ENCODE peak calls at places on chromosomes 6 and 20, in eight cellular contexts. R is RWPE1, H is heart right ventricle, O is neural progenitor cell, Y is spleen, P is stomach, V is cardiac muscle cell, Z is AG04450. I is an unnamed sample.

GRCh38 chr20:3654326-3655031 is 8.7 kb downstream of the GFRA4 start:
- DNase-seq in O (no peak), P (no peak), R (no peak), Y (no peak), V (no peak), Z (no peak), H (no peak), I (no peak)

GRCh38 chr6:37725967-37726366 is 28.3 kb upstream of the MDGA1 start:
- DNase-seq in R (peak), Y (no peak), O (no peak), H (no peak), V (no peak), Z (no peak), P (no peak), I (no peak)

GRCh38 chr20:55322745-55323144 is 682.6 kb downstream of the CBLN4 start:
- DNase-seq in H (no peak), R (no peak), V (no peak), Z (no peak), O (no peak), Y (no peak), P (no peak), I (no peak)

GRCh38 chr20:41174373-41174772 is 37.0 kb downstream of the PLCG1 start:
- DNase-seq in P (no peak), H (peak), O (no peak), Z (no peak), R (no peak), V (no peak), Y (peak), I (no peak)

GRCh38 chr6:99458319-99458718 is 33.2 kb upstream of the PNISR start:
- DNase-seq in O (peak), H (no peak), R (no peak), Z (no peak), P (no peak), Y (no peak), V (peak), I (peak)

GRCh38 chr6:139872635-139873034 is 498.2 kb upstream of the CITED2 start:
- DNase-seq in P (no peak), O (no peak), R (no peak), Y (no peak), V (no peak), Z (no peak), H (no peak), I (no peak)

GRCh38 chr6:36657265-36657664 is 21.2 kb upstream of the CDKN1A start:
- DNase-seq in O (no peak), P (no peak), Z (no peak), Y (no peak), H (no peak), R (no peak), V (no peak), I (no peak)

GRCh38 chr20:36237477-36237876 is 1.2 kb downstream of the AAR2 start:
- DNase-seq in H (no peak), R (no peak), V (no peak), Y (no peak), P (no peak), Z (no peak), O (no peak), I (no peak)

GRCh38 chr20:36575066-36575743 is 1.8 kb downstream of the TGIF2 start:
- DNase-seq in H (peak), Z (no peak), R (peak), P (peak), Y (no peak), O (peak), V (peak), I (no peak)

GRCh38 chr6:340991-341827 is 48.9 kb downstream of the DUSP22 start:
- DNase-seq in R (no peak), P (no peak), V (no peak), Y (peak), H (peak), Z (no peak), O (no peak), I (no peak)

GRCh38 chr6:163415176-163415619 is 680 bp downstream of the QKI start:
- DNase-seq in V (no peak), Y (peak), H (no peak), Z (no peak), P (no peak), O (no peak), R (no peak), I (no peak)

GRCh38 chr6:20182069-20182468 is 30.2 kb downstream of the MBOAT1 start:
- DNase-seq in V (no peak), R (no peak), O (no peak), P (no peak), H (no peak), Z (no peak), Y (no peak), I (no peak)

GRCh38 chr20:36861875-36862801 is 13.8 kb upstream of the TLDC2 start:
- DNase-seq in Y (peak), P (peak), Z (no peak), H (peak), V (peak), R (peak), O (peak), I (peak)

DNA sequence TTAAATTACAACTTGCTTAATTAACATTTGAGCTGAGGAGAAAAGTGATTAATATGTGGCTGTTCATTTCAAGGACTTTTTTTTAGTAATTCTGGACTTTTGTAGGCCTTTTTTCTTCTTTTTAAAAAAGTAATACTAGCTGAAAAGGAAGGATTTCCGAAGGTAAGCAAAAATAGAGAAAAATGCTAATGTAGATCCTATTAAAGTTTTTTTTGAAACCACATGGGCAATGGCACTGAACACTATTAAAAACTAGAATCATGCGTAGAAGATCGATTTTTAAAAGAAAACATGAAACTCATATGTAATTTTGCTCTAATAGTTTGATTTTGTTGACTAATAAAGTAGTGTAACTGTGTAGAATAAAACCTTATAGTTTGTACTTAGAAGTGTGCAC is 2.4 kb downstream of the BAG2 start:
- DNase-seq in P (no peak), R (no peak), Z (no peak), H (no peak), Y (no peak), O (no peak), V (no peak), I (no peak)
- H3K27ac ChIP-seq in P (peak), R (no peak), Z (no peak), H (no peak), Y (no peak), O (no peak), V (no peak), I (peak)

GRCh38 chr6:42911171-42912021 is 4.5 kb upstream of the PTCRA start:
- DNase-seq in Z (no peak), Y (no peak), P (no peak), V (peak), H (no peak), O (peak), R (no peak), I (no peak)
- H3K27ac ChIP-seq in Z (no peak), Y (no peak), P (no peak), V (peak), H (no peak), O (peak), R (no peak), I (no peak)

DNA sequence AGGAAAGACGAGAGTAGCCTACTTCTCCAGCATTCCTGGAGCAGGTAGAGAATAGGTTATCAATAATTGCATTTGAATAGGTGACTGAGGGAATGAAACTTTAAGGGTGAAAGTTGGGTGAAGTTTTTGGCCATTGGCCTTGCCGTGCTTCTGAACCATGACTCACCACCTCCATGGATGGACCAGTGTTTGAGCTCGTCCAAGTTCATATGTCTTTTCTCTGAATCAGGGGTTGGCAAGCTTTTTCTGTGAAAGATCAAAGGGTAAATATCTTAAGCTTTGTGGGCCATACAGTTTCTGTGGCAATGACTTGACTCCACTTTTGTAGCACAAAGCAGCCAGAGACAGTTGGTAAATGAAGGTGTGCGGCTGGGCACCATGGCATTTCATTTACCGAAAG is 31.8 kb downstream of the SNRNP48 start:
- DNase-seq in R (no peak), Z (no peak), H (no peak), O (no peak), P (no peak), V (no peak), Y (no peak), I (no peak)
- H3K27ac ChIP-seq in R (no peak), Z (no peak), H (no peak), O (no peak), P (no peak), V (no peak), Y (no peak), I (no peak)

GRCh38 chr6:13573255-13573654 is 1.1 kb upstream of the SIRT5 start:
- DNase-seq in P (no peak), R (no peak), Y (no peak), V (no peak), Z (no peak), O (no peak), H (no peak), I (no peak)
- H3K27ac ChIP-seq in P (peak), R (peak), Y (no peak), V (peak), Z (no peak), O (peak), H (peak), I (no peak)

GRCh38 chr6:28947067-28947765 is 23.4 kb upstream of the TRIM27 start:
- DNase-seq in V (no peak), P (no peak), Y (no peak), R (no peak), H (no peak), Z (no peak), O (no peak), I (no peak)
- H3K27ac ChIP-seq in V (no peak), P (peak), Y (no peak), R (peak), H (no peak), Z (no peak), O (no peak), I (peak)

GRCh38 chr6:130223508-130223907 is 757 bp upstream of the SAMD3 start:
- DNase-seq in Y (peak), V (no peak), R (no peak), O (no peak), H (no peak), P (no peak), Z (no peak), I (no peak)
- H3K27ac ChIP-seq in Y (peak), V (no peak), R (no peak), O (no peak), H (no peak), P (no peak), Z (no peak), I (no peak)

GRCh38 chr20:64065973-64066341 is 3.0 kb downstream of the TCEA2 start:
- DNase-seq in V (peak), Y (no peak), Z (no peak), R (peak), O (no peak), P (no peak), H (no peak), I (peak)

GRCh38 chr20:64064145-64064698 is 1.2 kb downstream of the TCEA2 start:
- DNase-seq in Z (no peak), P (peak), H (no peak), V (peak), Y (no peak), R (peak), O (no peak), I (no peak)

GRCh38 chr20:64066984-64067605 is 4.1 kb downstream of the TCEA2 start:
- DNase-seq in H (no peak), V (no peak), O (no peak), P (no peak), R (no peak), Y (no peak), Z (no peak), I (no peak)

GRCh38 chr20:64063389-64064144 is 569 bp downstream of the TCEA2 start:
- DNase-seq in Y (no peak), V (no peak), R (no peak), O (peak), P (no peak), Z (no peak), H (peak), I (no peak)

GRCh38 chr20:64065062-64065972 is 2.3 kb downstream of the TCEA2 start:
- DNase-seq in O (no peak), Z (no peak), V (no peak), H (no peak), Y (no peak), R (no peak), P (no peak), I (no peak)
- H3K27ac ChIP-seq in O (no peak), Z (no peak), V (no peak), H (no peak), Y (no peak), R (peak), P (no peak), I (no peak)

DNA sequence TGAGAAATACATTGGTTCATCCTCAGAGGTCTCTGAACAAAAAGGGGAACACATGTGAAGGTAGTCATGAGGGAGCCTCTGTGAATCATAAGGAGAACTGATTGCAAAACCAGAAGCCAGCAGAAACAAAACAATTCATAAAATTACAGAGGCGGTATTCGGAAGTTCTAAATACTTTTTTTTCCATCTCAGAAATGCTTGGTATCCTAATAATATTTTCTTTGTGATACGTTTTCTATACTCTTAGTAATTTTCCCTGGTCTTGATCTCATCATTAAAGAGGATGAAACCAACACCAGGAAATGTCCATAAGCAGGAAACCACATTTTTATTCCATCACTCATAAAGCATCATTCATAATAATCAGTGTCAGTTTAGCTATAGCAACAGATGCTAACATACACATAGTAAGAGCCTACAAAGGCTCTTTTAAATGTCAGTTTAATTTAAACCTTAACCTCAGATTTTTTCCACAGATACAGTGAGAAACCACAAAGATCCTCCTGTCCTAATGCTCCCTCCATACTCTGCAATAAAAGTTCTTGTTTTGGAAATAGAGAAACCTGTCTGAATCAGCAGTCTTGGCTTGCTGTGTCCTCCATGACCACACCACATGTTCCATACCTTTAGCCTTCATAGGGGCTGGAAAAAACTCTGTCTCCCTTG is 29.2 kb downstream of the SGK1 start:
- DNase-seq in R (peak), Z (peak), H (no peak), V (peak), P (no peak), Y (no peak), O (no peak), I (peak)
- H3K27ac ChIP-seq in R (no peak), Z (peak), H (no peak), V (no peak), P (peak), Y (no peak), O (no peak), I (peak)

DNA sequence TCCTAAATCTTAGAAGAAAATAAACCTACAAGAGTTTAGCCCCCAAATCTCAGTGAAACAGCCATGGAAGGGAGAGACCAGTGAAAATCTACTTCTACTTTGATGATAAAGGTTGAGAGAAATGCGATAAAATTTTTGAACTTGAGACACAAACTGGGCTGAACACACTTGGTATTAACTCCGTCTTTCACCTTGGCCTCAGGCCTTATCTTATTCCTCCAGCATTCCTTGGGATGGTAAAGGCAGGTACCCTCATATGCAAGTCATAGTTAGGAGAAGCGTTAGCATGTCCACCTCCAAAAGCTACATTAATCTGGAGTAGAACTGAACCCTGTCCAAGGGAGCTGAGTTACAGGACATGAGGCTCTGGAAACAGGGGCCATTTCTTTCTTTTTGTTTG is 1.2 kb upstream of the SPTLC3 start:
- DNase-seq in O (no peak), H (no peak), R (no peak), V (no peak), P (no peak), Y (no peak), Z (no peak), I (no peak)
- H3K27ac ChIP-seq in O (no peak), H (no peak), R (no peak), V (no peak), P (no peak), Y (no peak), Z (no peak), I (peak)